ENCODE peak calls at places on chromosomes 1 and 21, in ten cellular contexts. X is epithelial cell of esophagus, Z is OCI-LY7, D is breast epithelium, R is transverse colon, K is IMR-90, H is RWPE1, A is GM20000, T is astrocyte of the spinal cord, W is H9. B is an unnamed sample.

GRCh38 chr21:34613679-34614442 is 1.1 kb downstream of the RCAN1 start:
- DNase-seq in X (peak), Z (no peak), D (no peak), R (no peak), K (peak), H (peak), A (peak), T (no peak), W (no peak), B (no peak)

GRCh38 chr1:25909062-25909461 is 2.8 kb upstream of the STMN1 start:
- DNase-seq in X (no peak), Z (no peak), D (no peak), R (no peak), K (no peak), H (no peak), A (no peak), T (no peak), W (no peak), B (no peak)

GRCh38 chr1:9655836-9656235 is 4.3 kb downstream of the PIK3CD start:
- DNase-seq in X (no peak), Z (no peak), D (no peak), R (no peak), K (no peak), H (no peak), A (no peak), T (no peak), W (no peak), B (no peak)

GRCh38 chr1:91549041-91549735 is 48.5 kb downstream of the CDC7 start:
- DNase-seq in X (no peak), Z (peak), D (no peak), R (peak), K (no peak), H (no peak), A (no peak), T (no peak), W (no peak), B (no peak)

GRCh38 chr1:95685091-95685490 is 451.1 kb downstream of the RWDD3 start:
- DNase-seq in X (no peak), Z (no peak), D (no peak), R (no peak), K (no peak), H (no peak), A (no peak), T (no peak), W (no peak), B (no peak)

GRCh38 chr1:116164890-116165176 is 53.6 kb downstream of the MAB21L3 start:
- DNase-seq in X (no peak), Z (no peak), D (no peak), R (no peak), K (no peak), H (no peak), A (no peak), T (no peak), W (no peak), B (no peak)

GRCh38 chr1:173341307-173341706 is 134.2 kb upstream of the TNFSF4 start:
- DNase-seq in X (peak), Z (no peak), D (no peak), R (no peak), K (peak), H (no peak), A (no peak), T (peak), W (no peak), B (no peak)

GRCh38 chr1:232179896-232180760 is 449.8 kb downstream of the SIPA1L2 start:
- DNase-seq in X (no peak), Z (no peak), D (no peak), R (no peak), K (no peak), H (no peak), A (no peak), T (no peak), W (no peak), B (no peak)

GRCh38 chr1:39525366-39526165 is 34.1 kb downstream of the BMP8A start:
- DNase-seq in X (no peak), Z (peak), D (no peak), R (peak), K (no peak), H (no peak), A (peak), T (no peak), W (no peak), B (peak)

GRCh38 chr1:171740987-171741871 is 636 bp downstream of the VAMP4 start:
- DNase-seq in X (peak), Z (peak), D (no peak), R (peak), K (peak), H (peak), A (peak), T (peak), W (no peak), B (peak)

GRCh38 chr1:204398197-204399125 is 13.2 kb downstream of the PPP1R15B start:
- DNase-seq in X (peak), Z (peak), D (peak), R (peak), K (peak), H (peak), A (peak), T (peak), W (peak), B (peak)

GRCh38 chr1:147109762-147110161 is 62.5 kb downstream of the PRKAB2 start:
- DNase-seq in X (no peak), Z (no peak), D (no peak), R (no peak), K (no peak), H (no peak), A (no peak), T (no peak), W (no peak), B (no peak)

GRCh38 chr1:186193224-186193623 is 181.8 kb downstream of the TPR start:
- DNase-seq in X (no peak), Z (no peak), D (no peak), R (no peak), K (no peak), H (no peak), A (no peak), T (no peak), W (no peak), B (no peak)

GRCh38 chr1:98794196-98794886 is 132.8 kb downstream of the SNX7 start:
- DNase-seq in X (peak), Z (peak), D (no peak), R (peak), K (peak), H (peak), A (peak), T (peak), W (peak), B (peak)

GRCh38 chr1:12472798-12473551 is 145.0 kb downstream of the DHRS3 start:
- DNase-seq in X (no peak), Z (no peak), D (no peak), R (peak), K (no peak), H (no peak), A (peak), T (no peak), W (no peak), B (peak)

GRCh38 chr21:45620201-45620600 is 23.3 kb upstream of the PCBP3 start:
- DNase-seq in X (no peak), Z (no peak), D (peak), R (no peak), K (no peak), H (no peak), A (no peak), T (no peak), W (no peak), B (no peak)

GRCh38 chr21:38903578-38904193 is 98.0 kb downstream of the ETS2 start:
- DNase-seq in X (peak), Z (no peak), D (no peak), R (no peak), K (no peak), H (peak), A (no peak), T (no peak), W (no peak), B (no peak)

GRCh38 chr1:53708687-53709086 is 30.3 kb downstream of the GLIS1 start:
- DNase-seq in X (no peak), Z (no peak), D (no peak), R (no peak), K (no peak), H (no peak), A (no peak), T (no peak), W (no peak), B (no peak)

GRCh38 chr1:202661136-202661845 is 49.0 kb downstream of the SYT2 start:
- DNase-seq in X (peak), Z (peak), D (no peak), R (no peak), K (no peak), H (no peak), A (no peak), T (no peak), W (no peak), B (no peak)

GRCh38 chr1:28756846-28757245 is 20.1 kb downstream of the YTHDF2 start:
- DNase-seq in X (no peak), Z (no peak), D (no peak), R (no peak), K (no peak), H (no peak), A (no peak), T (no peak), W (no peak), B (no peak)

GRCh38 chr1:246139745-246140182 is 367.3 kb downstream of the SMYD3 start:
- DNase-seq in X (peak), Z (no peak), D (no peak), R (no peak), K (peak), H (peak), A (no peak), T (peak), W (no peak), B (no peak)

GRCh38 chr1:236083650-236084385 is 18.9 kb upstream of the NID1 start:
- DNase-seq in X (peak), Z (no peak), D (no peak), R (no peak), K (peak), H (peak), A (no peak), T (no peak), W (no peak), B (no peak)

GRCh38 chr1:204206121-204206520 is 7.7 kb downstream of the GOLT1A start:
- DNase-seq in X (no peak), Z (no peak), D (no peak), R (no peak), K (peak), H (no peak), A (no peak), T (no peak), W (no peak), B (no peak)

GRCh38 chr1:162988869-162989268 is 80.3 kb upstream of the RGS4 start:
- DNase-seq in X (no peak), Z (no peak), D (no peak), R (no peak), K (no peak), H (no peak), A (no peak), T (no peak), W (peak), B (no peak)
- TF ChIP-seq CTCF in X (no peak), Z (no peak), D (no peak), R (no peak), K (no peak), H (no peak), A (no peak), T (no peak), W (peak), B (no peak)

GRCh38 chr1:101406271-101406670 is 169.5 kb downstream of the S1PR1 start:
- DNase-seq in X (no peak), Z (no peak), D (no peak), R (no peak), K (no peak), H (no peak), A (no peak), T (no peak), W (no peak), B (no peak)
- TF ChIP-seq CTCF in X (no peak), Z (no peak), D (no peak), R (no peak), K (no peak), H (no peak), A (no peak), T (no peak), W (no peak), B (no peak)

GRCh38 chr1:225977937-225978748 is 21.0 kb downstream of the SDE2 start:
- DNase-seq in X (no peak), Z (peak), D (no peak), R (no peak), K (no peak), H (no peak), A (peak), T (no peak), W (no peak), B (peak)
- TF ChIP-seq CTCF in X (no peak), Z (peak), D (no peak), R (no peak), K (no peak), H (no peak), A (peak), T (no peak), W (no peak), B (peak)

GRCh38 chr1:114756009-114756892 is 1.5 kb downstream of the CSDE1 start:
- DNase-seq in X (no peak), Z (peak), D (no peak), R (no peak), K (peak), H (peak), A (peak), T (no peak), W (no peak), B (peak)

GRCh38 chr1:114758251-114758832 is 558 bp upstream of the CSDE1 start:
- DNase-seq in X (peak), Z (peak), D (no peak), R (no peak), K (no peak), H (peak), A (no peak), T (peak), W (no peak), B (no peak)

GRCh38 chr1:114755006-114755936 is 2.5 kb downstream of the CSDE1 start:
- DNase-seq in X (peak), Z (peak), D (no peak), R (no peak), K (peak), H (no peak), A (no peak), T (no peak), W (no peak), B (no peak)

GRCh38 chr1:114756949-114757454 is 782 bp downstream of the CSDE1 start:
- DNase-seq in X (peak), Z (no peak), D (no peak), R (peak), K (peak), H (peak), A (no peak), T (peak), W (no peak), B (no peak)

GRCh38 chr1:114757455-114758250 is at the start of gene CSDE1:
- DNase-seq in X (peak), Z (peak), D (peak), R (peak), K (peak), H (peak), A (peak), T (peak), W (peak), B (peak)
- TF ChIP-seq CTCF in X (peak), Z (peak), D (peak), R (no peak), K (peak), H (peak), A (no peak), T (peak), W (peak), B (peak)

GRCh38 chr21:26845066-26845749 is at the start of gene ADAMTS1:
- DNase-seq in X (peak), Z (no peak), D (peak), R (peak), K (peak), H (peak), A (no peak), T (peak), W (peak), B (no peak)
- TF ChIP-seq CTCF in X (peak), Z (no peak), D (no peak), R (no peak), K (peak), H (no peak), A (no peak), T (peak), W (peak), B (no peak)

GRCh38 chr1:176118985-176119384 is 88.1 kb downstream of the COP1 start:
- DNase-seq in X (no peak), Z (no peak), D (no peak), R (no peak), K (peak), H (no peak), A (no peak), T (no peak), W (no peak), B (no peak)

GRCh38 chr1:176122282-176122681 is 84.8 kb downstream of the COP1 start:
- DNase-seq in X (no peak), Z (no peak), D (no peak), R (no peak), K (no peak), H (no peak), A (no peak), T (no peak), W (no peak), B (no peak)

GRCh38 chr1:176119549-176119948 is 87.5 kb downstream of the COP1 start:
- DNase-seq in X (peak), Z (peak), D (no peak), R (no peak), K (peak), H (no peak), A (peak), T (no peak), W (no peak), B (peak)
- TF ChIP-seq CTCF in X (peak), Z (peak), D (no peak), R (no peak), K (peak), H (no peak), A (peak), T (peak), W (peak), B (peak)

DNA sequence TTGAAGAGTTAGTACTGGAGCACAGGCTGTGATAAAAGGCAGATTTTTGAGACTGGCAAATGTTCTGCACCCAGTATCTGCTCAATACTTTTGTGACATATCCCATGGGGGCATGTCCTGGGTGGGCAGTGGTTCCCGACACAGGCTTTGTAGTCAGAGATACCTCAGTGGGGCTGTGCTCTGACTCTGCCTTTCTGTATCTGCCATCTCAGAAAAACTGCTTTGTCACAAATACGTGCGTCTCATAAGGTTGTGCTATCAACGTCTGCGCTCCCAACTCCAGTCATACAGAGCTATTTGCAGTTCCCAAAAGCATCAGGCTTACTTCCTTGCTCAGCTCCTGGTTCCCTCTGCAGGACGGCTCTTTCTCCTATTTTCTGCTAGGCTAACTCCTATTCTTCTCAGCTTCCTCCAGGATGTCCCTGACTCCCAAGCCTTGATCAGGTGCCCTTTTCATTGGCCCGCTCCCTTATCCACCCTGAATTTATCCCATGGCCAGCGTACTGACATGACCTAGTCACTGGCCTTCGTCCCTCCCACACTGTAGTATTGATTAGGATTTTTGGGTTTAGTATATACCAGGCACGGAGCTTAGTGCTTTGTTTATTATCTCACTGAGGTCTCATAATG is 12.1 kb upstream of the RAB29 start:
- DNase-seq in X (no peak), Z (no peak), D (no peak), R (no peak), K (no peak), H (no peak), A (no peak), T (no peak), W (no peak), B (no peak)
- TF ChIP-seq CTCF in X (no peak), Z (no peak), D (no peak), R (no peak), K (no peak), H (no peak), A (no peak), T (no peak), W (no peak), B (no peak)